ENCODE peak calls at places on chromosomes 3 and 15, in seven cellular contexts. D is upper lobe of right lung, W is spleen, V is heart right ventricle, C is HCT116, L is H9, X is PC-9. B is an unnamed sample.

GRCh38 chr3:141894524-141895176 is 18.2 kb downstream of the ATP1B3 start:
- DNase-seq in D (no peak), W (no peak), V (no peak), C (peak; percentile 12), L (no peak), X (peak; percentile 62), B (no peak)

GRCh38 chr3:116316781-116317180 is 128.5 kb downstream of the LSAMP start:
- DNase-seq in D (no peak), W (no peak), V (no peak), C (no peak), L (no peak), X (no peak), B (no peak)

GRCh38 chr3:63689285-63689684 is 36.8 kb downstream of the SNTN start:
- DNase-seq in D (no peak), W (no peak), V (no peak), C (no peak), L (no peak), X (no peak), B (no peak)

GRCh38 chr3:184391266-184391665 is 11.4 kb downstream of the CHRD start:
- DNase-seq in D (no peak), W (no peak), V (no peak), C (no peak), L (no peak), X (no peak), B (no peak)

GRCh38 chr3:124774305-124774673 is 44.0 kb downstream of the UMPS start:
- DNase-seq in D (no peak), W (peak; percentile 31), V (peak; percentile 50), C (no peak), L (peak; percentile 81), X (no peak), B (no peak)

GRCh38 chr15:100997442-100997841 is 78.3 kb downstream of the LRRK1 start:
- DNase-seq in D (no peak), W (no peak), V (no peak), C (no peak), L (no peak), X (no peak), B (no peak)

GRCh38 chr15:69170597-69170996 is 10.2 kb downstream of the GLCE start:
- DNase-seq in D (no peak), W (no peak), V (no peak), C (no peak), L (no peak), X (no peak), B (no peak)

GRCh38 chr15:90959894-90960293 is 5.2 kb downstream of the RCCD1 start:
- DNase-seq in D (no peak), W (no peak), V (peak; percentile 74), C (no peak), L (no peak), X (no peak), B (no peak)

GRCh38 chr15:74422723-74423442 is 10.9 kb downstream of the SEMA7A start:
- DNase-seq in D (no peak), W (peak; percentile 83), V (no peak), C (no peak), L (peak; percentile 62), X (peak; percentile 93), B (no peak)

GRCh38 chr15:25173241-25174028 is 218.6 kb downstream of the SNRPN start:
- DNase-seq in D (peak; percentile 29), W (peak; percentile 49), V (peak; percentile 1), C (no peak), L (peak; percentile 7), X (no peak), B (peak; percentile 4)
- H3K9me3 ChIP-seq in D (peaks cover 26% of the 10 kb centered on the region), W (peaks cover 94% of the 10 kb centered on the region), V (peaks cover 22% of the 10 kb centered on the region), C (peaks cover 13% of the 10 kb centered on the region), L (peaks cover 62% of the 10 kb centered on the region), X (no peaks in the 10 kb centered on the region), B (no peaks in the 10 kb centered on the region)

GRCh38 chr3:163935411-163935810 is 1142.9 kb downstream of the SI start:
- DNase-seq in D (no peak), W (no peak), V (no peak), C (no peak), L (no peak), X (no peak), B (no peak)
- H3K9me3 ChIP-seq in D (no peaks in the 10 kb centered on the region), W (no peaks in the 10 kb centered on the region), V (no peaks in the 10 kb centered on the region), C (no peaks in the 10 kb centered on the region), L (no peaks in the 10 kb centered on the region), X (no peaks in the 10 kb centered on the region), B (no peaks in the 10 kb centered on the region)

GRCh38 chr15:25235391-25235790 is 203.4 kb downstream of the UBE3A start:
- DNase-seq in D (no peak), W (peak; percentile 66), V (no peak), C (no peak), L (no peak), X (no peak), B (no peak)
- H3K9me3 ChIP-seq in D (no peaks in the 10 kb centered on the region), W (peaks cover 53% of the 10 kb centered on the region), V (no peaks in the 10 kb centered on the region), C (peaks cover 4% of the 10 kb centered on the region), L (peaks cover 74% of the 10 kb centered on the region), X (no peaks in the 10 kb centered on the region), B (no peaks in the 10 kb centered on the region)

DNA sequence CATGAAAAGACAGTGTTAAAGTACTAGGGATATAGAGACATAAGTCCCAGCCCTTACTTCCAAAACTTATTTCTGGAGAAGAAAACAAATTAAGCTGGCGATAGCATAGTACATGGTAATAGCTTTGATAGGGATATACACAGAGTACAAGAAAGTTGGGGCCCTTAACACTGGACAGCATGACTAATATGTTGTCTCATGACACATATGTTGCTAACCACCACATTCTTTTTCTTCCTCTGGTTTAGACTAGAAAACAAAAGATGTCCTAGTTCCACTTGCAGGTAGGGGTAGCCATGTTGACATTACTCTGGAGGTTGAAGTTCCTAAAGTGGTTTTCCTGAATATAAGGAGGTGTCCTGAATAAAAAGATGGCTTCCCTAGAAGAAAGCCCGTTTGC is 75.3 kb downstream of the RFX7 start:
- DNase-seq in D (no peak), W (no peak), V (no peak), C (no peak), L (no peak), X (no peak), B (no peak)
- H3K9me3 ChIP-seq in D (no peaks in the 10 kb centered on the region), W (no peaks in the 10 kb centered on the region), V (no peaks in the 10 kb centered on the region), C (no peaks in the 10 kb centered on the region), L (no peaks in the 10 kb centered on the region), X (no peaks in the 10 kb centered on the region), B (no peaks in the 10 kb centered on the region)

GRCh38 chr3:154829979-154830378 is 250.1 kb upstream of the MME start:
- DNase-seq in D (no peak), W (no peak), V (no peak), C (no peak), L (no peak), X (no peak), B (no peak)
- H3K9me3 ChIP-seq in D (no peaks in the 10 kb centered on the region), W (peaks cover 10% of the 10 kb centered on the region), V (no peaks in the 10 kb centered on the region), C (no peaks in the 10 kb centered on the region), L (no peaks in the 10 kb centered on the region), X (no peaks in the 10 kb centered on the region), B (no peaks in the 10 kb centered on the region)

DNA sequence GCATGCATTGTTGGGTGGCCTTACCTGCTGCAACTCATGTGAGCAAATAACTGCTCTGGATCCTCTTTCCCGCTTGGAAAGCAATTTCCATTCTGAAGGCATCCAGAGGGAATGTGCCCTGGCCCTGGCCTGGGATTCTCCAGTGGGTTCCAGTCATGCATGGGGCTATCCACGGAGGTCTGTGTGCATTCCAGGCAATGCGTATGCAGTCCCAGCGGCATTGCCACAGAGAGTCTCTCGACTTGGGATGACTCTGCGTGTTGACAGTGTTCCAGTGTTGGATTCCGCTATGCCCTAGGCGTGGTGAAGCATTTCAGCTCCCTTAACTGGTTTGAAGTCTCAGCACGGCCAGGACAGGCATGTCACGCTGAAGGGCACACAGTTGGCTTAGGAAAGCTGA is 113.9 kb downstream of the SNRPN start:
- DNase-seq in D (peak; percentile 10), W (no peak), V (no peak), C (no peak), L (no peak), X (no peak), B (no peak)
- H3K9me3 ChIP-seq in D (peaks cover 100% of the 10 kb centered on the region), W (peaks cover 100% of the 10 kb centered on the region), V (peaks cover 100% of the 10 kb centered on the region), C (peaks cover 41% of the 10 kb centered on the region), L (peaks cover 100% of the 10 kb centered on the region), X (no peaks in the 10 kb centered on the region), B (peaks cover 66% of the 10 kb centered on the region)

DNA sequence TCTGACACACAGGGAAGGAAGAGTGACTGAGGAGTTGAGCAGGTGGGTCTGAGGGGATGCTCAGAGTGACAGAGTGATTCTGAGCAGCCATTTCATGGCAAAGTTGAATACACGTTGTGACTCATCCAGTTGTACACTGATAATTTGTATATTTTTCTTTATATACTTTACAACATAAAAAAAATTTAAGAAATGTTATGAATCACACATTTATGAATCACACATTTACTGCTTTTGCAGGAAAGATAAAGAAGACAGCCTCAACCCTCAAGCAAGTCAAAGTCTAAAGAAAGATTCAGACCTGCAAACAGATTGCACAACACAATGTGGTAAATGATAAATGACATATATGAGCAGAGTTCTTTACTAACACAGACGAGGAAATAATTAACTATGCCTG is 21.0 kb upstream of the CHMP2B start:
- DNase-seq in D (no peak), W (no peak), V (no peak), C (no peak), L (no peak), X (peak; percentile 98), B (no peak)
- H3K9me3 ChIP-seq in D (no peaks in the 10 kb centered on the region), W (no peaks in the 10 kb centered on the region), V (no peaks in the 10 kb centered on the region), C (no peaks in the 10 kb centered on the region), L (no peaks in the 10 kb centered on the region), X (peaks cover 18% of the 10 kb centered on the region), B (no peaks in the 10 kb centered on the region)